ENCODE peak calls at places on chromosome 19, in seven cellular contexts. V is CD8-positive, alpha-beta T cell; J is WERI-Rb-1; N is glutamatergic neuron; P is osteocyte; A is mucosa of descending colon; M is heart right ventricle. O is an unnamed sample.

GRCh38 chr19:3335431-3336350 is 30.7 kb upstream of the NFIC start:
- DNase-seq in V (no peak), J (peak), N (no peak), P (no peak), A (peak), M (peak), O (no peak)

GRCh38 chr19:28010656-28011055 is 1202.3 kb downstream of the UQCRFS1 start:
- DNase-seq in V (no peak), J (no peak), N (no peak), P (no peak), A (peak), M (no peak), O (no peak)

GRCh38 chr19:44525721-44526430 is 3.6 kb downstream of the CEACAM20 start:
- DNase-seq in V (no peak), J (no peak), N (no peak), P (no peak), A (no peak), M (no peak), O (no peak)

GRCh38 chr19:56117889-56118288 is 3.2 kb downstream of the ZNF787 start:
- DNase-seq in V (no peak), J (no peak), N (no peak), P (no peak), A (no peak), M (no peak), O (no peak)

GRCh38 chr19:6161271-6161850 is 25.9 kb downstream of the ACSBG2 start:
- DNase-seq in V (no peak), J (peak), N (no peak), P (no peak), A (peak), M (peak), O (peak)

GRCh38 chr19:45768644-45769053 is 403 bp downstream of the SIX5 start:
- DNase-seq in V (no peak), J (peak), N (no peak), P (no peak), A (no peak), M (no peak), O (peak)

GRCh38 chr19:7250057-7250596 is 44.1 kb downstream of the INSR start:
- DNase-seq in V (no peak), J (no peak), N (no peak), P (no peak), A (no peak), M (no peak), O (no peak)

GRCh38 chr19:7260161-7260560 is 34.1 kb downstream of the INSR start:
- DNase-seq in V (no peak), J (no peak), N (no peak), P (no peak), A (no peak), M (no peak), O (no peak)

GRCh38 chr19:55044286-55044685 is 6.2 kb upstream of the GP6 start:
- DNase-seq in V (no peak), J (no peak), N (no peak), P (no peak), A (no peak), M (no peak), O (no peak)

GRCh38 chr19:38734426-38735256 is 9.6 kb downstream of the CAPN12 start:
- DNase-seq in V (no peak), J (no peak), N (peak), P (no peak), A (peak), M (no peak), O (no peak)

GRCh38 chr19:17294051-17294891 is 9.0 kb downstream of the ABHD8 start:
- DNase-seq in V (no peak), J (peak), N (peak), P (no peak), A (peak), M (no peak), O (peak)

GRCh38 chr19:7427944-7428343 is 60.9 kb downstream of the PEX11G start:
- DNase-seq in V (no peak), J (no peak), N (no peak), P (no peak), A (no peak), M (no peak), O (no peak)

GRCh38 chr19:45035755-45036154 is 3.1 kb upstream of the CLASRP start:
- DNase-seq in V (no peak), J (no peak), N (no peak), P (no peak), A (no peak), M (no peak), O (no peak)

GRCh38 chr19:53355739-53356138 is 9.8 kb upstream of the ZNF525 start:
- DNase-seq in V (no peak), J (no peak), N (no peak), P (no peak), A (no peak), M (no peak), O (no peak)

GRCh38 chr19:48400018-48400742 is 6.7 kb downstream of the GRIN2D start:
- DNase-seq in V (no peak), J (no peak), N (peak), P (no peak), A (peak), M (peak), O (no peak)

GRCh38 chr19:40232479-40232878 is 6.0 kb upstream of the CCNP start:
- DNase-seq in V (no peak), J (no peak), N (no peak), P (no peak), A (no peak), M (no peak), O (no peak)

GRCh38 chr19:38090561-38090960 is 133.5 kb downstream of the DPF1 start:
- DNase-seq in V (no peak), J (no peak), N (no peak), P (no peak), A (no peak), M (peak), O (no peak)

GRCh38 chr19:15161028-15161984 is 39.5 kb downstream of the NOTCH3 start:
- DNase-seq in V (no peak), J (peak), N (no peak), P (no peak), A (no peak), M (no peak), O (no peak)

GRCh38 chr19:30898353-30899103 is 450.7 kb downstream of the TSHZ3 start:
- DNase-seq in V (no peak), J (no peak), N (no peak), P (no peak), A (no peak), M (no peak), O (no peak)

GRCh38 chr19:14979136-14979497 is 547 bp downstream of the SLC1A6 start:
- DNase-seq in V (no peak), J (no peak), N (peak), P (no peak), A (no peak), M (no peak), O (no peak)

GRCh38 chr19:8096071-8096470 is 43.5 kb downstream of the CCL25 start:
- DNase-seq in V (no peak), J (no peak), N (no peak), P (no peak), A (no peak), M (no peak), O (no peak)

GRCh38 chr19:7159105-7159933 is 89.8 kb downstream of the ZNF557 start:
- DNase-seq in V (no peak), J (no peak), N (no peak), P (no peak), A (no peak), M (peak), O (no peak)

GRCh38 chr19:16111909-16112752 is 442 bp downstream of the RAB8A start:
- DNase-seq in V (no peak), J (no peak), N (no peak), P (no peak), A (no peak), M (no peak), O (no peak)

GRCh38 chr19:46718934-46719551 is 2.1 kb upstream of the PRKD2 start:
- DNase-seq in V (no peak), J (no peak), N (no peak), P (no peak), A (no peak), M (no peak), O (no peak)

GRCh38 chr19:39645800-39646411 is 9.8 kb upstream of the LGALS16 start:
- DNase-seq in V (no peak), J (no peak), N (no peak), P (no peak), A (peak), M (no peak), O (no peak)

GRCh38 chr19:58409010-58409790 is 751 bp downstream of the ZNF584 start:
- DNase-seq in V (no peak), J (peak), N (no peak), P (no peak), A (no peak), M (no peak), O (no peak)

GRCh38 chr19:14149509-14149994 is 13.2 kb upstream of the ASF1B start:
- DNase-seq in V (peak), J (no peak), N (no peak), P (no peak), A (peak), M (peak), O (peak)

GRCh38 chr19:54209748-54210494 is 9.3 kb downstream of the RPS9 start:
- DNase-seq in V (no peak), J (no peak), N (no peak), P (peak), A (peak), M (peak), O (no peak)

GRCh38 chr19:58450836-58451357 is 525 bp upstream of the ZNF324B start:
- DNase-seq in V (no peak), J (no peak), N (no peak), P (no peak), A (peak), M (no peak), O (no peak)

GRCh38 chr19:3575260-3575741 is 2.6 kb downstream of the HMG20B start:
- DNase-seq in V (no peak), J (peak), N (peak), P (no peak), A (peak), M (no peak), O (no peak)

GRCh38 chr19:12567951-12568350 is 16.7 kb upstream of the ZNF564 start:
- DNase-seq in V (no peak), J (no peak), N (no peak), P (peak), A (no peak), M (no peak), O (no peak)

GRCh38 chr19:42316223-42317211 is 3.4 kb downstream of the TMEM145 start:
- DNase-seq in V (no peak), J (no peak), N (no peak), P (no peak), A (no peak), M (no peak), O (no peak)

GRCh38 chr19:55251296-55252081 is 7.3 kb downstream of the PPP6R1 start:
- DNase-seq in V (no peak), J (no peak), N (no peak), P (no peak), A (peak), M (no peak), O (peak)

GRCh38 chr19:41441321-41441945 is 1.5 kb upstream of the ERICH4 start:
- DNase-seq in V (no peak), J (no peak), N (no peak), P (no peak), A (no peak), M (no peak), O (no peak)

GRCh38 chr19:23822735-23823134 is 64.0 kb upstream of the ZNF681 start:
- DNase-seq in V (no peak), J (no peak), N (no peak), P (no peak), A (no peak), M (no peak), O (no peak)

GRCh38 chr19:47142779-47143178 is 12.1 kb downstream of the SAE1 start:
- DNase-seq in V (no peak), J (no peak), N (no peak), P (no peak), A (no peak), M (no peak), O (no peak)

GRCh38 chr19:42436006-42436405 is 6.7 kb downstream of the CXCL17 start:
- DNase-seq in V (no peak), J (no peak), N (peak), P (no peak), A (no peak), M (no peak), O (no peak)

GRCh38 chr19:18265611-18265981 is 8.7 kb downstream of the IQCN start:
- DNase-seq in V (no peak), J (no peak), N (no peak), P (no peak), A (no peak), M (no peak), O (no peak)

DNA sequence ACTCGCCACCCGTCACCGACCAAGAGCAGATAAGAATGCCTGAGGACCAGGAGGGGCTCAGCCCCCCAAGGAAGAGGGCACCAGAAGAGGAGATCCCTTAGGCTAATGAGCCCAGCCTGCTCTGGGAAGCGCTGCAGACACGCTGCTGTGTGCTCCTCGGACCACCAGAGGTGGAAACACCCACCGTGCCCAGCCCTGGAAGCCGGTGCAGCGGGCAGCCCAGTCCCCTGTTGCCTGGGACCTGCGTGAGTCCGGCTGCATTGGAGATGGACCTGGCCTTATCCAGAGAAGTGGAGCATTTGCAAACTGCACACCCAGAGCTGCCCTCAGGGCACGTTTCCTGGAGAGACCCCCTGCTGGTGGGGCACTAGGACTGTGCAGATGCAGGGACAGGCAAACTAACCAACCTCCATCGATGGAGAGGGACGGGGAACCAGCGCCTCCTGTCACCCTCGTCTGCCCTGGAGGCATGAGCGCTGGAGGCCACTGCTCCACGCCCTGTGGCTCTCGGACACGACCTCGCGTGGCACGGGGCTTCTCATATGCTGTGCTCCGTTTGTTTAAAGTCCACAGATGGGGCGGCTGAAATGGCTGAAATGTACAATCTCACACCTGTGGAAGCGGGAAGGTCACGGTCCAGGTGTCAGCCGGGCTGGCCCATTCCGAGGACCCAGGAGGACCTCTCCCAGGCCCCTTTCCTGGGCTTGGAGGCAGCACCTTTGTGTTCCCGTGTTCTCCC is 153.9 kb downstream of the KDM4B start:
- DNase-seq in V (no peak), J (no peak), N (no peak), P (no peak), A (no peak), M (no peak), O (no peak)
- TF ChIP-seq CTCF in V (no peak), J (no peak), N (no peak), P (no peak), A (no peak), M (no peak), O (no peak)

DNA sequence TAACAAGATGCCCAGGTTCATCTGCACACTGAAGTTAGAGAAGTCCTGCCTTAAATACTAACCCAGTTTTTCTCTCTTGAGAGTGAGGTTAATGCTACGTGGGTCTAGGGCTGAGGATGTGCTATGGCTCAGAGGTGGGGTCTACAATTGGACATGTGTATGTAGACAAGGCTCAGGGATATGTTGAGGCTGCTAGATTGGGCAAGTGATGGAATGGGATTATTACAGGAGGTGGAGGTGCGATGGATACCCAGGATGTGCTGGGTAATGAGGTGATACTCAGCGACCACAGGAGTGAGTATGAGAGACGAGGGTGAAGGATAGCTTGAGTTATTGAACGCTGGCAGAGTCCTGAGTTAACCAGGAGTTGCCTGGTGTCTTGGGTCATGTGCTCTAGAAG is 38.1 kb downstream of the PPP2R1A start:
- DNase-seq in V (no peak), J (no peak), N (no peak), P (no peak), A (no peak), M (no peak), O (no peak)
- TF ChIP-seq CTCF in V (no peak), J (no peak), N (no peak), P (no peak), A (no peak), M (no peak), O (no peak)

GRCh38 chr19:49422407-49423277 is 599 bp downstream of the PTH2 start:
- DNase-seq in V (no peak), J (no peak), N (peak), P (peak), A (peak), M (no peak), O (no peak)
- TF ChIP-seq CTCF in V (peak), J (no peak), N (peak), P (peak), A (no peak), M (peak), O (peak)

DNA sequence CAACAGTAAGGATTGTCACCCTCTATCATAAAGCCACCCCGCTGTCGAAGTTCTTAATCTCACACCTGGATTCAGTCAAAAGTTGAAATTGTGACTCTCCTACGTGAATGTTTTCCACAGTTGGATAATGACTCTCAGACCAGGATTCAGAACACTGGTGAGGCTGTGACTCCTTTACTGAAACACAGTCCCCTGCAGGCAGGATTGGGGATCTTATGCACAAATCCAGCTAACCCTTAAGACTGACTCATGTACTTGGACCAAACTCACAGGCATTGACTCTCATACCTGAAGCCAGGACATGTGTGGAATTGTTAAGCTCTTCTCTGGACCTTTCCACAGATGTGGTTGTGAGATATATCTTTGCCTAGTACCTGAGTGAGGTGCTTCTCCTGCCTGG is 46.8 kb downstream of the ZNF85 start:
- DNase-seq in V (no peak), J (no peak), N (no peak), P (no peak), A (no peak), M (no peak), O (no peak)
- TF ChIP-seq CTCF in V (no peak), J (no peak), N (no peak), P (no peak), A (no peak), M (no peak), O (no peak)

DNA sequence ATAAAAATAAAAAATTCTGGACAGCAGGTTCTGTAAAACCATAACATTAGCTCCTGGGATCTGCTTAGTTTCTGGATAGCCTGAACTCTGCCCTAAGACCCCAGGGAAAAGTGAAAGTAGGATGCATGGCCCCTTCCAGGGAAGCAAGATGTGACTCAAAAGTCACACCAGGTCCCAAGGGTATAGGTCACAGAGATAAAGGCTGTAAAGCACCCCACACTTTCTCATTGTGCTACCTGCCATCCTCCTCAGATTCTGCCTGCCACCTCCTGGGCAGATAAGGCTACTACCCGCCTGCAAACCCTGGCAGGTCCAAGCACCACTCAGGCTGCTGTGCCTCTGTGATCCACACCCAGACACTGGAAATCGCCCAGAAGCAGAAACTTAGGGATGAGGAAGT is 20.6 kb downstream of the FFAR2 start:
- DNase-seq in V (peak), J (peak), N (no peak), P (no peak), A (peak), M (peak), O (peak)
- TF ChIP-seq CTCF in V (peak), J (peak), N (peak), P (peak), A (peak), M (peak), O (peak)

GRCh38 chr19:50046649-50047503 is 21.1 kb downstream of the ZNF473 start:
- DNase-seq in V (peak), J (peak), N (peak), P (no peak), A (peak), M (peak), O (peak)
- TF ChIP-seq CTCF in V (peak), J (peak), N (peak), P (peak), A (peak), M (peak), O (peak)

GRCh38 chr19:1248454-1249297 is at the start of gene MIDN:
- DNase-seq in V (peak), J (peak), N (peak), P (peak), A (peak), M (peak), O (peak)

GRCh38 chr19:1249990-1250298 is 1.6 kb downstream of the MIDN start:
- DNase-seq in V (no peak), J (no peak), N (no peak), P (no peak), A (no peak), M (no peak), O (no peak)

GRCh38 chr19:1247747-1248453 is 483 bp upstream of the MIDN start:
- DNase-seq in V (no peak), J (peak), N (peak), P (no peak), A (peak), M (peak), O (peak)

GRCh38 chr19:1250374-1251232 is 2.2 kb downstream of the MIDN start:
- DNase-seq in V (no peak), J (peak), N (peak), P (no peak), A (peak), M (peak), O (peak)

GRCh38 chr19:1249298-1249989 is 1.1 kb downstream of the MIDN start:
- DNase-seq in V (peak), J (peak), N (peak), P (peak), A (peak), M (peak), O (peak)
- TF ChIP-seq CTCF in V (no peak), J (no peak), N (no peak), P (no peak), A (no peak), M (no peak), O (no peak)

O was measured in CD4-positive, alpha-beta T cell.